ENCODE peak calls at places on chromosome 12, in four cellular contexts. One of them, this sample, is unnamed.

GRCh38 chr12:11795910-11796459 is 146.5 kb downstream of the ETV6 start:
- DNase-seq in stomach: no peak
- DNase-seq in GM12892: no peak
- DNase-seq in erythroblast: no peak
- DNase-seq in this sample: no peak

GRCh38 chr12:24997970-24998582 is 49.2 kb upstream of the BCAT1 start:
- DNase-seq in stomach: no peak
- DNase-seq in GM12892: no peak
- DNase-seq in erythroblast: no peak
- DNase-seq in this sample: no peak

GRCh38 chr12:2376855-2377657 is 324.3 kb downstream of the CACNA1C start:
- DNase-seq in stomach: no peak
- DNase-seq in GM12892: no peak
- DNase-seq in erythroblast: no peak
- DNase-seq in this sample: no peak

GRCh38 chr12:63508543-63508942 is 159.8 kb downstream of the DPY19L2 start:
- DNase-seq in stomach: no peak
- DNase-seq in GM12892: no peak
- DNase-seq in erythroblast: no peak
- DNase-seq in this sample: no peak

GRCh38 chr12:96886998-96887677 is 19.9 kb upstream of the NEDD1 start:
- DNase-seq in stomach: peak; percentile 48
- DNase-seq in GM12892: no peak
- DNase-seq in erythroblast: no peak
- DNase-seq in this sample: no peak

GRCh38 chr12:16542586-16542985 is 63.4 kb downstream of the LMO3 start:
- DNase-seq in stomach: no peak
- DNase-seq in GM12892: no peak
- DNase-seq in erythroblast: no peak
- DNase-seq in this sample: no peak

GRCh38 chr12:2683283-2684025 is 111.3 kb upstream of the FKBP4 start:
- DNase-seq in stomach: no peak
- DNase-seq in GM12892: no peak
- DNase-seq in erythroblast: no peak
- DNase-seq in this sample: peak; percentile 42

GRCh38 chr12:18752280-18752920 is 14.5 kb downstream of the CAPZA3 start:
- DNase-seq in stomach: no peak
- DNase-seq in GM12892: no peak
- DNase-seq in erythroblast: no peak
- DNase-seq in this sample: no peak

GRCh38 chr12:118741196-118741595 is 240.1 kb upstream of the SRRM4 start:
- DNase-seq in stomach: no peak
- DNase-seq in GM12892: no peak
- DNase-seq in erythroblast: no peak
- DNase-seq in this sample: no peak

GRCh38 chr12:45178771-45179170 is 37.1 kb upstream of the ANO6 start:
- DNase-seq in stomach: no peak
- DNase-seq in GM12892: no peak
- DNase-seq in erythroblast: no peak
- DNase-seq in this sample: no peak

GRCh38 chr12:19012965-19013364 is 116.6 kb upstream of the PLEKHA5 start:
- DNase-seq in stomach: no peak
- DNase-seq in GM12892: no peak
- DNase-seq in erythroblast: no peak
- DNase-seq in this sample: no peak

GRCh38 chr12:85835417-85835809 is 796 bp downstream of the RASSF9 start:
- DNase-seq in stomach: no peak
- DNase-seq in GM12892: no peak
- DNase-seq in erythroblast: no peak
- DNase-seq in this sample: no peak

GRCh38 chr12:117595751-117596150 is 234.3 kb upstream of the NOS1 start:
- DNase-seq in stomach: no peak
- DNase-seq in GM12892: no peak
- DNase-seq in erythroblast: no peak
- DNase-seq in this sample: no peak

GRCh38 chr12:96314723-96315122 is 85.5 kb downstream of the CDK17 start:
- DNase-seq in stomach: no peak
- DNase-seq in GM12892: no peak
- DNase-seq in erythroblast: peak; percentile 18
- DNase-seq in this sample: no peak

GRCh38 chr12:55705802-55706402 is 1.8 kb downstream of the ITGA7 start:
- DNase-seq in stomach: no peak
- DNase-seq in GM12892: no peak
- DNase-seq in erythroblast: peak; percentile 42
- DNase-seq in this sample: no peak

GRCh38 chr12:104064842-104065441 is 611 bp downstream of the HCFC2 start:
- DNase-seq in stomach: no peak
- DNase-seq in GM12892: no peak
- DNase-seq in erythroblast: peak; percentile 58
- DNase-seq in this sample: peak; percentile 84

GRCh38 chr12:66755727-66756395 is 77.0 kb upstream of the GRIP1 start:
- DNase-seq in stomach: no peak
- DNase-seq in GM12892: no peak
- DNase-seq in erythroblast: no peak
- DNase-seq in this sample: no peak

GRCh38 chr12:57139796-57140649 is 7.4 kb downstream of the LRP1-AS start:
- DNase-seq in stomach: no peak
- DNase-seq in GM12892: no peak
- DNase-seq in erythroblast: no peak
- DNase-seq in this sample: no peak

GRCh38 chr12:52977195-52977594 is 28.3 kb downstream of the KRT18 start:
- DNase-seq in stomach: no peak
- DNase-seq in GM12892: no peak
- DNase-seq in erythroblast: no peak
- DNase-seq in this sample: no peak

GRCh38 chr12:47507221-47507620 is 198.6 kb downstream of the RPAP3 start:
- DNase-seq in stomach: no peak
- DNase-seq in GM12892: no peak
- DNase-seq in erythroblast: no peak
- DNase-seq in this sample: no peak

GRCh38 chr12:868722-869121 is 80.8 kb downstream of the RAD52 start:
- DNase-seq in stomach: no peak
- DNase-seq in GM12892: no peak
- DNase-seq in erythroblast: no peak
- DNase-seq in this sample: no peak

GRCh38 chr12:108857158-108857407 is 300 bp downstream of the SSH1 start:
- DNase-seq in stomach: no peak
- DNase-seq in GM12892: no peak
- DNase-seq in erythroblast: no peak
- DNase-seq in this sample: no peak

GRCh38 chr12:108856170-108856427 is 1.3 kb downstream of the SSH1 start:
- DNase-seq in stomach: no peak
- DNase-seq in GM12892: no peak
- DNase-seq in erythroblast: no peak
- DNase-seq in this sample: no peak

GRCh38 chr12:108855284-108856169 is 1.9 kb downstream of the SSH1 start:
- DNase-seq in stomach: no peak
- DNase-seq in GM12892: no peak
- DNase-seq in erythroblast: peak; percentile 46
- DNase-seq in this sample: no peak

GRCh38 chr12:108854453-108855283 is 2.7 kb downstream of the SSH1 start:
- DNase-seq in stomach: no peak
- DNase-seq in GM12892: no peak
- DNase-seq in erythroblast: peak; percentile 74
- DNase-seq in this sample: no peak

DNA sequence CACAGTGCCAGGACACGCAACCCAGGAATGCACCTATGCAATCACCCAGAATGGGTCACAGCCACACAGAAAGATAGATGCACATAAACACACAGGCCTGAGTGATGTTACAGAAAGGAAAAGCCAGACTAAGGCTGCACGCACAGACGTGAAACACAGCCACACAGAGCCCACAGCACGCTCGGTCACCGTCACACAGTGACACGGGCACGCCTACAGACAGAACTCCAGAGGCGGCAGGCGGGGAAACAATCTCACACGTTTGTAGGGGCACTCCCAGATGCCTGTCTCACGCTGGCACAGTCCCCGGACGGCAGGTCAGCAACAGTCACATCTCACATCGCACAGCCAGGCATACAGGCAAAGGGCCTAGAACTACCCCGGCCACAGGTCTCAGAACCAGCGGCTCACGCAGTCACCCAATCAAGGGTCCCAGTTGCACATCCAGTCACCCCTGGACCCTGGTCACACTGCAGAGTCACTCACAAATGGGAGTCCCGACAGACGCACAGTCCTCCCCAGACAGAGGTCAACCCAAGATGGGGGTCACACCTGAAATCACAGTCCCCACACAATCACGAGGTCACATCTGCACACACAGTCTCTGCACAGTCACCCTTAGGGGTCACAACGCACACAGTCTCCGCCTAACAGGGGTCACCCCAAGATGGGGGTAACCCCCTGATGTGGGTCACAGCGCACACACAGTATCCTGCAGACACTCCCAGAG is 790 bp downstream of the SSH1 start:
- DNase-seq in stomach: peak; percentile 83
- DNase-seq in GM12892: no peak
- DNase-seq in erythroblast: peak; percentile 69
- DNase-seq in this sample: peak; percentile 95
- TF ChIP-seq POLR2A in stomach: no peak
- TF ChIP-seq POLR2A in GM12892: peak; percentile 45
- TF ChIP-seq POLR2A in erythroblast: peak; percentile 75
- TF ChIP-seq POLR2A in this sample: no peak

DNA sequence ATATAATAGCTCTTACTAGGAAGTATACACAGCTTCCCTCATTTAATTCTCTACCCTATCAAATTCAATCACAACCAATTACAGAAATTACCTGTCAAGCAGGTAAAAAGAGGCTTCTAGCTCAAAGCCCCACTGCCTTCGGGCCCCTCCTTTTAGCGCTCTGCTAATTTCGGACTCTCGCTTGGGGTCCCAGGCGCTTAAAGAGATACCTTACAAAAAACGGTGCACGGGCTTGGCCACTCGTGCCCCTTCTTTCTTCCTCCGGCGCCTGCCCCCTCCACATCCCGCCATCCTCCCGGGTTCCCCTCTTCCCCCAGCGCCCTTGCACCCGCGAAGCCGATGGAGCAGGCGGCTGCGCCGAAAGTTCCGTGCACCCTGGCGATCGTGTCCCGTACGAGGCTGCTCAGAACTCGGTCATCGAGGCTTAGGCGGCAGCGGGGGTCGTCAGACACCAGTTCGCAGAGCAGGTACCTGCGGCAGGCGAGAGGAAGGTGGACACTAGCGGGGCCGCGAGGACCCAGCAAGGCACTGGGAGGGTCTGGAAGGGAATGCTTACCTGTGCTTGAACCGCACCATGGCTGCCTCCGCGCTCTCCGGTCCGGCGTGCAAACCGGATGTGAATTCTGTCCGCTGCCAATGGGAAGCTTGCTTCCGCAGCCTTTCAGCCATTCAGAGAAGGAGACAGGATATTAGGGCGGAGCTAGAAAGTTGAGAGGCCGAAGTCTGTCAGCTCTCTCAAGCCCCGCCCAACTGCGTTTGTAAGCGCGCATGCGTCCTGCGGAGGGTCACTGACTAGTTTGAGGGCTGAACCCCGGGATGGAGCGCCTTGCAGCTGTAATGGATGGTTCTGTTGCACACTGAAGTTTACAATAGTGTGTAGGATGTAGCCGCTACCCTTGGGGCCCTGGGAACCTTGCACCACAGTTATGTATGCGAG is at the start of gene POP5:
- DNase-seq in stomach: peak; percentile 98
- DNase-seq in GM12892: peak; percentile 73
- DNase-seq in erythroblast: peak; percentile 97
- DNase-seq in this sample: peak; percentile 97
- TF ChIP-seq POLR2A in stomach: no peak
- TF ChIP-seq POLR2A in GM12892: peak; percentile 98
- TF ChIP-seq POLR2A in erythroblast: peak; percentile 86
- TF ChIP-seq POLR2A in this sample: no peak

GRCh38 chr12:121228919-121229650 is 19.2 kb downstream of the P2RX4 start:
- DNase-seq in stomach: no peak
- DNase-seq in GM12892: no peak
- DNase-seq in erythroblast: no peak
- DNase-seq in this sample: no peak

GRCh38 chr12:121232163-121232562 is 22.2 kb downstream of the P2RX4 start:
- DNase-seq in stomach: no peak
- DNase-seq in GM12892: no peak
- DNase-seq in erythroblast: no peak
- DNase-seq in this sample: no peak

GRCh38 chr12:121233628-121234020 is 23.7 kb downstream of the P2RX4 start:
- DNase-seq in stomach: no peak
- DNase-seq in GM12892: no peak
- DNase-seq in erythroblast: no peak
- DNase-seq in this sample: no peak

GRCh38 chr12:121232977-121233627 is 23.2 kb downstream of the P2RX4 start:
- DNase-seq in stomach: no peak
- DNase-seq in GM12892: no peak
- DNase-seq in erythroblast: no peak
- DNase-seq in this sample: no peak

GRCh38 chr12:121230538-121230907 is 20.6 kb downstream of the P2RX4 start:
- DNase-seq in stomach: no peak
- DNase-seq in GM12892: no peak
- DNase-seq in erythroblast: no peak
- DNase-seq in this sample: no peak
- TF ChIP-seq POLR2A in stomach: no peak
- TF ChIP-seq POLR2A in GM12892: no peak
- TF ChIP-seq POLR2A in erythroblast: no peak
- TF ChIP-seq POLR2A in this sample: no peak

GRCh38 chr12:28192145-28192544 is 1.9 kb downstream of the CCDC91 start:
- DNase-seq in stomach: no peak
- DNase-seq in GM12892: no peak
- DNase-seq in erythroblast: peak; percentile 76
- DNase-seq in this sample: no peak

GRCh38 chr12:28189774-28190320 is 409 bp upstream of the CCDC91 start:
- DNase-seq in stomach: no peak
- DNase-seq in GM12892: no peak
- DNase-seq in erythroblast: peak; percentile 71
- DNase-seq in this sample: no peak

GRCh38 chr12:28191690-28192089 is 1.4 kb downstream of the CCDC91 start:
- DNase-seq in stomach: no peak
- DNase-seq in GM12892: no peak
- DNase-seq in erythroblast: peak; percentile 78
- DNase-seq in this sample: no peak

GRCh38 chr12:28191018-28191595 is 851 bp downstream of the CCDC91 start:
- DNase-seq in stomach: no peak
- DNase-seq in GM12892: no peak
- DNase-seq in erythroblast: peak; percentile 86
- DNase-seq in this sample: no peak

DNA sequence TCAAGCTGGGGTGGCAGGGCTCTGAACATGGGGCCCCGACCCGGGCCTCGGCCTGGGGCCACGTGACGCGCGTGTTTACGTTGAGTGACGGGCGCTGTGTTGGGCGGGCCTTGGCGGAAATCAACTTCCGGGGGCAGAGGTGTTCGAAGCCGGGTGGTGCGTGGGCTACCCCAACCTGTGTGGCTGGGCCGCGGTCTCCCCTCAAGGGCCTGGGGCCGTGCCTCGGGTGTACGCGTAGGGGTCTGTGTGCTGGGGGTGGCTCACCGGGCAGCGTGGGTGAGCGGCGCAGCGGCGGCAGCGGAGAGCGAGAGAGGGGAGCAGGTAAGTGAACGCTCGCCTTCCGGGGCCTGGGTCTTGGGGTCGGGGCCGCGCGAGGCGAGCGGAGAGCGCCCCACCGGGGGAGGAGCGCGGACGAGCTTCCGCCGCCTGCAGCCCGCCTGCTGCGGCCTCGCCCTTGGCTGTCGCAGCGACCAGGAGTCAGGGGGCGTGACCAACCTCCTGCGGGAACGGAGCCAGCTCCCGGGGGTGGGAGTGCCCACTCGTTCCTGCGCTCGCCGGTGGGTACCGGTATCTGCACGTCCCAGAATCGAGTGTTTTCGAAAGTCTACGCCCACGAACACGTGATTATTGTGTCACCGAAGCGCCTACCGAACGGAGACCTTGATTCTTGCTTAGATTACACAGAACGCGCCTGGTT is at the start of gene CCDC91:
- DNase-seq in stomach: peak; percentile 88
- DNase-seq in GM12892: peak; percentile 68
- DNase-seq in erythroblast: peak; percentile 98
- DNase-seq in this sample: peak; percentile 88
- TF ChIP-seq POLR2A in stomach: no peak
- TF ChIP-seq POLR2A in GM12892: peak; percentile 70
- TF ChIP-seq POLR2A in erythroblast: peak; percentile 96
- TF ChIP-seq POLR2A in this sample: no peak

This sample was measured in lower leg skin.